ENCODE peak calls at places on chromosomes 6 and 20, in four cellular contexts. One of them, this sample, is unnamed.

GRCh38 chr6:128124713-128125112 is 223.9 kb upstream of the THEMIS start:
- DNase-seq in GM12878: no peak
- DNase-seq in H1: no peak
- DNase-seq in HepG2: peak; percentile 69
- DNase-seq in this sample: no peak

GRCh38 chr6:120587381-120587780 is 746.9 kb downstream of the TBC1D32 start:
- DNase-seq in GM12878: no peak
- DNase-seq in H1: no peak
- DNase-seq in HepG2: no peak
- DNase-seq in this sample: no peak

GRCh38 chr20:63435552-63435951 is 36.9 kb downstream of the KCNQ2 start:
- DNase-seq in GM12878: no peak
- DNase-seq in H1: no peak
- DNase-seq in HepG2: no peak
- DNase-seq in this sample: no peak

GRCh38 chr6:12077021-12077420 is 64.9 kb downstream of the HIVEP1 start:
- DNase-seq in GM12878: no peak
- DNase-seq in H1: no peak
- DNase-seq in HepG2: no peak
- DNase-seq in this sample: no peak

GRCh38 chr6:27617700-27618689 is 145.1 kb upstream of the ZNF184 start:
- DNase-seq in GM12878: no peak
- DNase-seq in H1: peak; percentile 71
- DNase-seq in HepG2: no peak
- DNase-seq in this sample: no peak

GRCh38 chr6:126054258-126054702 is 67.9 kb downstream of the TRMT11 start:
- DNase-seq in GM12878: no peak
- DNase-seq in H1: no peak
- DNase-seq in HepG2: no peak
- DNase-seq in this sample: peak; percentile 14

GRCh38 chr6:15513131-15513771 is 149.6 kb downstream of the DTNBP1 start:
- DNase-seq in GM12878: no peak
- DNase-seq in H1: no peak
- DNase-seq in HepG2: no peak
- DNase-seq in this sample: no peak

GRCh38 chr20:51542033-51542893 is at the start of gene NFATC2:
- DNase-seq in GM12878: no peak
- DNase-seq in H1: peak; percentile 77
- DNase-seq in HepG2: peak; percentile 65
- DNase-seq in this sample: peak; percentile 90

GRCh38 chr6:24126586-24127192 is 674 bp downstream of the NRSN1 start:
- DNase-seq in GM12878: no peak
- DNase-seq in H1: peak; percentile 75
- DNase-seq in HepG2: peak; percentile 85
- DNase-seq in this sample: peak; percentile 25

GRCh38 chr6:130575971-130576370 is 210.2 kb downstream of the TMEM200A start:
- DNase-seq in GM12878: peak; percentile 87
- DNase-seq in H1: no peak
- DNase-seq in HepG2: peak; percentile 15
- DNase-seq in this sample: no peak

GRCh38 chr20:41149679-41150131 is 12.4 kb downstream of the PLCG1 start:
- DNase-seq in GM12878: no peak
- DNase-seq in H1: no peak
- DNase-seq in HepG2: peak; percentile 51
- DNase-seq in this sample: no peak

GRCh38 chr6:40743226-40743625 is 156.1 kb upstream of the LRFN2 start:
- DNase-seq in GM12878: no peak
- DNase-seq in H1: peak; percentile 82
- DNase-seq in HepG2: no peak
- DNase-seq in this sample: no peak

GRCh38 chr20:4569092-4569491 is 152.6 kb upstream of the PRND start:
- DNase-seq in GM12878: no peak
- DNase-seq in H1: peak; percentile 63
- DNase-seq in HepG2: no peak
- DNase-seq in this sample: no peak

GRCh38 chr20:50191566-50192363 is 1.1 kb downstream of the CEBPB start:
- DNase-seq in GM12878: no peak
- DNase-seq in H1: peak; percentile 76
- DNase-seq in HepG2: peak; percentile 42
- DNase-seq in this sample: peak; percentile 85

GRCh38 chr6:81770395-81770794 is 17.9 kb upstream of the TENT5A start:
- DNase-seq in GM12878: no peak
- DNase-seq in H1: no peak
- DNase-seq in HepG2: no peak
- DNase-seq in this sample: no peak

GRCh38 chr6:113442040-113442439 is 415.1 kb upstream of the MARCKS start:
- DNase-seq in GM12878: no peak
- DNase-seq in H1: no peak
- DNase-seq in HepG2: no peak
- DNase-seq in this sample: no peak

GRCh38 chr6:137904822-137905617 is 38.0 kb downstream of the TNFAIP3 start:
- DNase-seq in GM12878: no peak
- DNase-seq in H1: no peak
- DNase-seq in HepG2: no peak
- DNase-seq in this sample: no peak

GRCh38 chr20:60255426-60255825 is 297.2 kb downstream of the CDH26 start:
- DNase-seq in GM12878: no peak
- DNase-seq in H1: no peak
- DNase-seq in HepG2: no peak
- DNase-seq in this sample: peak; percentile 50

GRCh38 chr6:77448546-77448945 is 14.7 kb downstream of the HTR1B start:
- DNase-seq in GM12878: no peak
- DNase-seq in H1: no peak
- DNase-seq in HepG2: no peak
- DNase-seq in this sample: no peak

GRCh38 chr6:11586574-11586973 is 49.0 kb downstream of the TMEM170B start:
- DNase-seq in GM12878: no peak
- DNase-seq in H1: no peak
- DNase-seq in HepG2: no peak
- DNase-seq in this sample: no peak

GRCh38 chr6:108114861-108115597 is 40.5 kb upstream of the OSTM1 start:
- DNase-seq in GM12878: no peak
- DNase-seq in H1: peak; percentile 79
- DNase-seq in HepG2: no peak
- DNase-seq in this sample: peak; percentile 80

GRCh38 chr6:46090115-46091079 is 39.4 kb upstream of the ENPP4 start:
- DNase-seq in GM12878: peak; percentile 17
- DNase-seq in H1: peak; percentile 53
- DNase-seq in HepG2: peak; percentile 50
- DNase-seq in this sample: peak; percentile 44

GRCh38 chr6:159633196-159633595 is 59.8 kb downstream of the SOD2 start:
- DNase-seq in GM12878: no peak
- DNase-seq in H1: peak; percentile 47
- DNase-seq in HepG2: peak; percentile 39
- DNase-seq in this sample: peak; percentile 47

GRCh38 chr6:163356324-163356723 is 58.2 kb upstream of the QKI start:
- DNase-seq in GM12878: no peak
- DNase-seq in H1: no peak
- DNase-seq in HepG2: no peak
- DNase-seq in this sample: peak; percentile 59

GRCh38 chr20:20938599-20938998 is 167.6 kb downstream of the LINC00237 start:
- DNase-seq in GM12878: no peak
- DNase-seq in H1: no peak
- DNase-seq in HepG2: no peak
- DNase-seq in this sample: no peak

GRCh38 chr6:134819236-134819635 is 130.7 kb downstream of the ALDH8A1 start:
- DNase-seq in GM12878: no peak
- DNase-seq in H1: no peak
- DNase-seq in HepG2: no peak
- DNase-seq in this sample: no peak

GRCh38 chr6:113650610-113650979 is 206.6 kb upstream of the MARCKS start:
- DNase-seq in GM12878: no peak
- DNase-seq in H1: no peak
- DNase-seq in HepG2: no peak
- DNase-seq in this sample: no peak

GRCh38 chr6:79167931-79168694 is 66.4 kb downstream of the HMGN3 start:
- DNase-seq in GM12878: no peak
- DNase-seq in H1: no peak
- DNase-seq in HepG2: no peak
- DNase-seq in this sample: no peak

GRCh38 chr6:104604643-104605042 is 255.1 kb downstream of the HACE1 start:
- DNase-seq in GM12878: no peak
- DNase-seq in H1: no peak
- DNase-seq in HepG2: no peak
- DNase-seq in this sample: peak; percentile 32

GRCh38 chr6:157272866-157273755 is 50.2 kb downstream of the TMEM242 start:
- DNase-seq in GM12878: no peak
- DNase-seq in H1: no peak
- DNase-seq in HepG2: peak; percentile 48
- DNase-seq in this sample: no peak

GRCh38 chr20:9501473-9501872 is 12.9 kb upstream of the LAMP5 start:
- DNase-seq in GM12878: no peak
- DNase-seq in H1: no peak
- DNase-seq in HepG2: no peak
- DNase-seq in this sample: no peak

GRCh38 chr20:47985092-47985850 is 200.0 kb upstream of the SULF2 start:
- DNase-seq in GM12878: no peak
- DNase-seq in H1: no peak
- DNase-seq in HepG2: no peak
- DNase-seq in this sample: no peak

GRCh38 chr20:35952480-35953410 is 1.6 kb downstream of the SCAND1 start:
- DNase-seq in GM12878: no peak
- DNase-seq in H1: no peak
- DNase-seq in HepG2: peak; percentile 66
- DNase-seq in this sample: no peak

GRCh38 chr6:119280586-119281163 is 68.9 kb downstream of the MAN1A1 start:
- DNase-seq in GM12878: no peak
- DNase-seq in H1: no peak
- DNase-seq in HepG2: no peak
- DNase-seq in this sample: no peak

DNA sequence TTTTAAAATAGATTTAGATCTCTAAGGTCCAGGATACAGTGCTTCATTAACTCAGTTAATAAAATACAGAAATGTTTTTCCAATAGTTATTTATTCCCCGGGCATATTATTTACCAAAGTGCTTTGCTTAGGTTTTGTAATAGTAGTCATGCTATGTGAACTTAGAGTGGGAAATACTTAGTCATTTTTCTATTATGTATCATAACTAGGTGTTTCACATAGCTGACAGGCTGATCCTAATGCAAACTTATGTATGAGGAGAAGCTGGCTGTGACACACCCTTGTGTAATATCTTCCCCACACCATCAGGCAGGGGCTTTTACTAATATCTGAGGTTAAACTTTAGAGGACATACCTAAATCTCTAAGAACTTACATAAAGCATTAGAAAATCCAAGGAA is 277.7 kb upstream of the RIMS1 start:
- DNase-seq in GM12878: no peak
- DNase-seq in H1: no peak
- DNase-seq in HepG2: no peak
- DNase-seq in this sample: no peak
- TF ChIP-seq MAX in GM12878: no peak
- TF ChIP-seq MAX in H1: no peak
- TF ChIP-seq MAX in HepG2: no peak
- TF ChIP-seq MAX in this sample: no peak

DNA sequence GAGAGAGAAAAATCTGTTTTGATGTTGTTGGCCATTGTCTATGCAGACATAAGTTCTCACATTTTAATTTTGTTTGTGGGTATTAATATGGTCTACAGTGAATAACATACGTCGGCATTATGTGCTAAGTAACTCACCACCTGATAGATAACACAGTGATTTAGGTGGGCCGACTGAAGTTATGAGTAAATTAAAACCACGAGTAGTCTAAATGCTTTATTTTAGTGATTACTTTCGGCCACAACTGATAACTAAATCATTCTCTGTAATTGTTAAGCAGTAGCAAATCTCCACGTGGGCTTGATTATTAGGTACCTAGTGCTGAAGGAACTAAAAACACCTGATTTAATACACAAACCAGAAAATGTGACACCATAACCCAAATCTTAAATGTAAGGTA is 1.2 kb downstream of the DOP1A start:
- DNase-seq in GM12878: no peak
- DNase-seq in H1: no peak
- DNase-seq in HepG2: no peak
- DNase-seq in this sample: no peak
- TF ChIP-seq TCF12 in GM12878: no peak
- TF ChIP-seq TCF12 in H1: no peak
- TF ChIP-seq TCF12 in HepG2: no peak
- TF ChIP-seq TCF12 in this sample: no peak

GRCh38 chr6:68635706-68636513 is 828 bp downstream of the ADGRB3 start:
- DNase-seq in GM12878: no peak
- DNase-seq in H1: peak; percentile 53
- DNase-seq in HepG2: no peak
- DNase-seq in this sample: peak; percentile 44
- TF ChIP-seq MAX in GM12878: no peak
- TF ChIP-seq MAX in H1: no peak
- TF ChIP-seq MAX in HepG2: no peak
- TF ChIP-seq MAX in this sample: no peak

GRCh38 chr6:43800746-43801488 is 30.9 kb downstream of the VEGFA start:
- DNase-seq in GM12878: no peak
- DNase-seq in H1: no peak
- DNase-seq in HepG2: no peak
- DNase-seq in this sample: no peak

GRCh38 chr6:43801489-43802181 is 31.6 kb downstream of the VEGFA start:
- DNase-seq in GM12878: no peak
- DNase-seq in H1: no peak
- DNase-seq in HepG2: no peak
- DNase-seq in this sample: no peak

GRCh38 chr6:43798688-43799444 is 28.9 kb downstream of the VEGFA start:
- DNase-seq in GM12878: peak; percentile 34
- DNase-seq in H1: no peak
- DNase-seq in HepG2: peak; percentile 83
- DNase-seq in this sample: peak; percentile 66

GRCh38 chr6:43797919-43798318 is 27.9 kb downstream of the VEGFA start:
- DNase-seq in GM12878: no peak
- DNase-seq in H1: no peak
- DNase-seq in HepG2: no peak
- DNase-seq in this sample: no peak

DNA sequence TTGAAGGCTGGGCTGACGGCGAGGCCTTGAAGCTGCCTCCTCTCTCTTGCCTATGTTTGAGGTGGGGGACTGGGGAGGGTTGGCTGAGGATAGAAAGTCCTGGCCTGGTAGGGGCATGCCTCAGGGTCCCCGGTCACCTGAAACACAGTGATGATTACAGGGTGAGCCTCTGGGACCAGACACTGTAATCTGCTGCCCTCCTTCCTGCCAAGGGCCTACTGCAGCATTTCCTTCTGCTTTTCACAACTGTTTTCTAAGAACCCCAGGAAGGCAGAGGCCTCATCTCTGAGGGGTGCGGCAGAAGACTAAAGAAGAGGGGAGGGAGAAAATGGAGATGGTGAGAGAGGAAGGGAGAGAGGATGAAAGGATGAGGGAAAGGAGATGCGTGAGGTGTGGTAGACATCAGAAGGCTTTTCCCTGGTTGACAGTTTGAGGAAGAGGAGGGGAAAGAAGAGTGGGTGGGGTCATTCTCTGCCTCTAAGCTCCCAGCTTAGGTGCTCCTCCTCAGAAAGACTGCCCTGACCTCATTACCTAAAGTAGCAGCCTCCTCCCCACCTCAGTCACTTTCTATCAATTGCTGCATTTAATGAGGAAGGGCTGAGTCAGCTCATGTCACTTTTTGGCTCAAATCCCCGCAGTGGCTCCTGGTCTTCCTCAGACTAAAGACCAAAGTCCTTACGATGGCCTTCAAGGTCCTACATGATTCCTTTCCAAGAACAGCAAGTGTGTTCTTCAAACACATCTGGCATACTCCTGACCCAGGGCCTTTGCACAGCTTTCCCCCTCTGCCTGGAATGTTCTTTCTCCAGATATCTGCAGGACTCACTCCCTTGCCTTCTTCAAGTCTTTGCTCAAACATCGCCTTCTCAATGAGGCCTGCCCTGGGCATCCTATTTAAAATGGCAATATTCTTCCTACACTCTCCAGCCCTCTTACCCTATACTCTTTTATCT is 29.9 kb downstream of the VEGFA start:
- DNase-seq in GM12878: no peak
- DNase-seq in H1: no peak
- DNase-seq in HepG2: no peak
- DNase-seq in this sample: no peak
- TF ChIP-seq TCF12 in GM12878: no peak
- TF ChIP-seq TCF12 in H1: no peak
- TF ChIP-seq TCF12 in HepG2: no peak
- TF ChIP-seq TCF12 in this sample: no peak

This sample was measured in SK-N-SH.